ENCODE peak calls at places on chromosomes 11 and 22, in eight cellular contexts. F is suprapubic skin, B is SK-N-SH, E is HL-60, U is stomach, N is vagina, Z is GM23338, D is H1. P is an unnamed sample.

GRCh38 chr11:7871056-7871455 is 60.0 kb downstream of the OR10A6 start:
- DNase-seq in F (no peak), B (no peak), E (no peak), U (no peak), N (no peak), Z (no peak), D (no peak), P (no peak)

GRCh38 chr11:123298488-123299447 is 103.7 kb upstream of the CLMP start:
- DNase-seq in F (no peak), B (no peak), E (no peak), U (no peak), N (no peak), Z (peak; percentile 27), D (no peak), P (no peak)

GRCh38 chr11:22769081-22769480 is 60.5 kb downstream of the SVIP start:
- DNase-seq in F (no peak), B (no peak), E (no peak), U (no peak), N (no peak), Z (no peak), D (no peak), P (no peak)

GRCh38 chr22:20654343-20655208 is 119.3 kb upstream of the SERPIND1 start:
- DNase-seq in F (no peak), B (no peak), E (no peak), U (no peak), N (peak; percentile 84), Z (no peak), D (no peak), P (no peak)

GRCh38 chr11:131385763-131386394 is 15.5 kb downstream of the NTM start:
- DNase-seq in F (no peak), B (no peak), E (no peak), U (no peak), N (no peak), Z (no peak), D (no peak), P (no peak)

GRCh38 chr11:43644626-43645299 is 35.8 kb upstream of the HSD17B12 start:
- DNase-seq in F (no peak), B (no peak), E (peak; percentile 9), U (no peak), N (no peak), Z (no peak), D (no peak), P (no peak)

GRCh38 chr11:44944853-44945235 is 5.8 kb downstream of the TP53I11 start:
- DNase-seq in F (no peak), B (no peak), E (no peak), U (no peak), N (no peak), Z (no peak), D (no peak), P (no peak)

GRCh38 chr11:44313701-44314489 is 4.0 kb upstream of the ALX4 start:
- DNase-seq in F (no peak), B (no peak), E (no peak), U (no peak), N (no peak), Z (no peak), D (no peak), P (no peak)

GRCh38 chr11:2801711-2802388 is 83.7 kb downstream of the CDKN1C start:
- DNase-seq in F (peak; percentile 56), B (no peak), E (no peak), U (peak; percentile 23), N (no peak), Z (no peak), D (no peak), P (no peak)

GRCh38 chr22:46895753-46896152 is 133.3 kb downstream of the TBC1D22A start:
- DNase-seq in F (no peak), B (no peak), E (peak; percentile 79), U (peak; percentile 24), N (no peak), Z (no peak), D (no peak), P (no peak)

GRCh38 chr22:47310601-47311000 is 548.2 kb downstream of the TBC1D22A start:
- DNase-seq in F (no peak), B (no peak), E (no peak), U (no peak), N (no peak), Z (no peak), D (no peak), P (no peak)

GRCh38 chr11:75320046-75320618 is 31.3 kb downstream of the ARRB1 start:
- DNase-seq in F (no peak), B (no peak), E (no peak), U (no peak), N (no peak), Z (no peak), D (no peak), P (no peak)

GRCh38 chr22:30045901-30046715 is 34.2 kb upstream of the HORMAD2 start:
- DNase-seq in F (no peak), B (no peak), E (no peak), U (no peak), N (no peak), Z (no peak), D (no peak), P (no peak)

GRCh38 chr22:47020157-47020556 is 257.7 kb downstream of the TBC1D22A start:
- DNase-seq in F (no peak), B (no peak), E (no peak), U (no peak), N (no peak), Z (no peak), D (no peak), P (no peak)

GRCh38 chr11:123640677-123641494 is 13.5 kb downstream of the SCN3B start:
- DNase-seq in F (no peak), B (peak; percentile 81), E (peak; percentile 41), U (peak; percentile 53), N (no peak), Z (peak; percentile 83), D (no peak), P (peak; percentile 55)

GRCh38 chr11:69447786-69448185 is 33.7 kb upstream of the LINC01488 start:
- DNase-seq in F (no peak), B (no peak), E (no peak), U (peak; percentile 53), N (no peak), Z (no peak), D (no peak), P (no peak)

GRCh38 chr22:40400173-40400572 is 29.8 kb downstream of the SGSM3 start:
- DNase-seq in F (no peak), B (no peak), E (peak; percentile 92), U (peak; percentile 52), N (no peak), Z (no peak), D (no peak), P (no peak)

GRCh38 chr11:70808686-70809375 is 410.5 kb downstream of the CTTN start:
- DNase-seq in F (no peak), B (no peak), E (no peak), U (no peak), N (no peak), Z (no peak), D (no peak), P (no peak)

GRCh38 chr22:25542231-25542630 is 22.2 kb upstream of the GRK3 start:
- DNase-seq in F (no peak), B (no peak), E (no peak), U (no peak), N (no peak), Z (no peak), D (no peak), P (no peak)

DNA sequence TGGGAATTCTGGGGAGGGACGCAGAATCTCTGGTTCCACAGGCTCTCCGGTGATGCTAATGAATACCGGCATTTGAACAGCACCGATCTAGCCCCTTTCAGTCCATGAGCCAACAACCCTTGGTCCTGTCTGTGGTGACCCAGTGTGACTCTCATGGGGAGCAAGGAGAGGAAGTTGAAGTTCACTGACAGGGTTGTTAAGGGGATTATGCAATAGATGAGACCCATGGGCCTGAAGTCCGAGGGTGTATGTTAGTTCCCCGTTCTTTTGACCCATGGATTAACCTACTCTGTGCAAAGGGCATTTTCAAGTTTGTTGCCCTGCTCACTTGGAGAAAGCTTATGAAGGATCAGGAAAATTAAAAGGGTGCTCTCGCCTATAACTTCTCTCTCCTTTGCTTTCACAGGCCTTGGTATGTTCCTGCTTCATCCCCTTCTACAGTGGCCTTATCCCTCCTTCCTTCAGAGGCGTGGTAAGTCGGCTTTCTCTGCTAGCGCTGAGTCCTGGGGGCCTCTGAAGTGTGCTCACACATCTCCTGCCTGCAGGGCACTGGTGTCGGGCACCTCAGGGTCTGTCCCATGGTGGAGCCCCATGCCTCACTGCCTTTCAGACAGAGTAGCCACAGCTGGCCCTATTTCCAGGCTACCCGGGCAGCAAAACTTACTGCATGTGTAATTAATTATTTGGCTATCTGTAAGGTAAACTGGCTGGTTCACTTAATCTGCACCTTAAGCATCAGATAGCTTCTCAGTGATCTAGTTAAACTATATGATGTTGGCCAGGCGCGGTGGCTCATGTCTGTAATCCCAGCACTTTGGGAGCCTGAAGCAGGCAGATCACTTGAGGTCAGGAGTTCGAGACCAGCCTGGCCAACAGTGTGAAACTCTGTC is 5.1 kb downstream of the PNPLA3 start:
- DNase-seq in F (no peak), B (peak; percentile 59), E (peak; percentile 40), U (no peak), N (no peak), Z (no peak), D (no peak), P (no peak)
- TF ChIP-seq POLR2AphosphoS5 in F (no peak), B (no peak), E (no peak), U (no peak), N (no peak), Z (no peak), D (no peak), P (no peak)

GRCh38 chr11:133930767-133931448 is 25.9 kb downstream of the IGSF9B start:
- DNase-seq in F (no peak), B (no peak), E (no peak), U (no peak), N (no peak), Z (peak; percentile 76), D (no peak), P (no peak)
- TF ChIP-seq POLR2AphosphoS5 in F (no peak), B (no peak), E (no peak), U (no peak), N (no peak), Z (no peak), D (no peak), P (no peak)

GRCh38 chr11:27282141-27282590 is 80.8 kb downstream of the CCDC34 start:
- DNase-seq in F (no peak), B (no peak), E (no peak), U (no peak), N (no peak), Z (no peak), D (no peak), P (no peak)
- TF ChIP-seq POLR2AphosphoS5 in F (no peak), B (no peak), E (no peak), U (no peak), N (no peak), Z (no peak), D (no peak), P (no peak)

GRCh38 chr11:35235944-35236666 is 97.1 kb downstream of the CD44 start:
- DNase-seq in F (no peak), B (no peak), E (no peak), U (peak; percentile 72), N (no peak), Z (no peak), D (no peak), P (no peak)

GRCh38 chr11:35231074-35231473 is 92.1 kb downstream of the CD44 start:
- DNase-seq in F (no peak), B (no peak), E (no peak), U (no peak), N (no peak), Z (no peak), D (no peak), P (no peak)

GRCh38 chr11:35235498-35235897 is 96.5 kb downstream of the CD44 start:
- DNase-seq in F (no peak), B (no peak), E (no peak), U (no peak), N (no peak), Z (no peak), D (no peak), P (no peak)

GRCh38 chr11:35234836-35235235 is 95.9 kb downstream of the CD44 start:
- DNase-seq in F (no peak), B (no peak), E (no peak), U (no peak), N (no peak), Z (no peak), D (no peak), P (no peak)

GRCh38 chr11:35232961-35233360 is 94.0 kb downstream of the CD44 start:
- DNase-seq in F (no peak), B (no peak), E (no peak), U (no peak), N (no peak), Z (no peak), D (no peak), P (no peak)
- TF ChIP-seq POLR2AphosphoS5 in F (no peak), B (no peak), E (no peak), U (no peak), N (no peak), Z (no peak), D (no peak), P (no peak)

P was measured in GM12891.